ENCODE peak calls at places on chromosomes 12 and 14, in four cellular contexts. One of them, this sample, is unnamed.

GRCh38 chr14:51692646-51693045 is 40.9 kb downstream of the FRMD6 start:
- DNase-seq in left lung: no peak
- DNase-seq in AG04450: no peak
- DNase-seq in pancreas: no peak
- DNase-seq in this sample: no peak

GRCh38 chr12:68253504-68253903 is at the start of gene IL22:
- DNase-seq in left lung: no peak
- DNase-seq in pancreas: no peak
- DNase-seq in AG04450: no peak
- DNase-seq in this sample: no peak

GRCh38 chr12:100908501-100908900 is 113.9 kb downstream of the ANO4 start:
- DNase-seq in AG04450: peak; percentile 15
- DNase-seq in pancreas: no peak
- DNase-seq in left lung: no peak
- DNase-seq in this sample: no peak

GRCh38 chr12:47885012-47885501 is 19.7 kb downstream of the VDR start:
- DNase-seq in left lung: no peak
- DNase-seq in pancreas: no peak
- DNase-seq in AG04450: no peak
- DNase-seq in this sample: no peak

GRCh38 chr12:80189241-80189640 is 89.9 kb downstream of the OTOGL start:
- DNase-seq in AG04450: peak; percentile 65
- DNase-seq in left lung: no peak
- DNase-seq in pancreas: no peak
- DNase-seq in this sample: no peak

GRCh38 chr12:75981773-75982564 is 49.6 kb downstream of the PHLDA1 start:
- DNase-seq in pancreas: no peak
- DNase-seq in left lung: no peak
- DNase-seq in AG04450: no peak
- DNase-seq in this sample: no peak

GRCh38 chr14:96098309-96098998 is 59.3 kb downstream of the C14orf132 start:
- DNase-seq in AG04450: peak; percentile 47
- DNase-seq in left lung: no peak
- DNase-seq in pancreas: no peak
- DNase-seq in this sample: peak; percentile 30

GRCh38 chr12:57031228-57031670 is 14.9 kb upstream of the TAC3 start:
- DNase-seq in left lung: no peak
- DNase-seq in pancreas: no peak
- DNase-seq in AG04450: no peak
- DNase-seq in this sample: no peak

GRCh38 chr12:104204690-104205480 is 10.7 kb upstream of the TXNRD1 start:
- DNase-seq in AG04450: no peak
- DNase-seq in pancreas: no peak
- DNase-seq in left lung: no peak
- DNase-seq in this sample: no peak

GRCh38 chr12:2288001-2288400 is 235.2 kb downstream of the CACNA1C start:
- DNase-seq in left lung: no peak
- DNase-seq in pancreas: no peak
- DNase-seq in AG04450: no peak
- DNase-seq in this sample: no peak

GRCh38 chr14:88614218-88614907 is 51.5 kb downstream of the ZC3H14 start:
- DNase-seq in AG04450: peak; percentile 21
- DNase-seq in pancreas: no peak
- DNase-seq in left lung: no peak
- DNase-seq in this sample: no peak

GRCh38 chr12:93514853-93515252 is 47.5 kb downstream of the MRPL42 start:
- DNase-seq in pancreas: no peak
- DNase-seq in left lung: no peak
- DNase-seq in AG04450: peak; percentile 41
- DNase-seq in this sample: no peak

GRCh38 chr14:53103941-53104340 is 49.2 kb downstream of the DDHD1 start:
- DNase-seq in AG04450: no peak
- DNase-seq in pancreas: no peak
- DNase-seq in left lung: no peak
- DNase-seq in this sample: no peak

GRCh38 chr12:119153477-119154434 is 25.0 kb upstream of the HSPB8 start:
- DNase-seq in left lung: peak; percentile 89
- DNase-seq in AG04450: no peak
- DNase-seq in pancreas: peak; percentile 55
- DNase-seq in this sample: peak; percentile 20

GRCh38 chr12:50647031-50647430 is 116.9 kb upstream of the ATF1 start:
- DNase-seq in AG04450: no peak
- DNase-seq in left lung: no peak
- DNase-seq in pancreas: no peak
- DNase-seq in this sample: no peak

GRCh38 chr12:32115404-32116104 is 8.9 kb downstream of the BICD1 start:
- DNase-seq in AG04450: peak; percentile 99
- DNase-seq in pancreas: no peak
- DNase-seq in left lung: no peak
- DNase-seq in this sample: peak; percentile 10

GRCh38 chr14:91258021-91258618 is 13.6 kb upstream of the GPR68 start:
- DNase-seq in pancreas: peak; percentile 9
- DNase-seq in AG04450: no peak
- DNase-seq in left lung: no peak
- DNase-seq in this sample: no peak
- H3K27ac ChIP-seq in pancreas: no peak overlapping the region
- H3K27ac ChIP-seq in AG04450: no peak overlapping the region
- H3K27ac ChIP-seq in left lung: peak overlapping the region; percentile 58
- H3K27ac ChIP-seq in this sample: no peak overlapping the region

GRCh38 chr12:124310178-124310577 is 15.3 kb downstream of the RFLNA start:
- DNase-seq in AG04450: no peak
- DNase-seq in left lung: peak; percentile 19
- DNase-seq in pancreas: peak; percentile 18
- DNase-seq in this sample: no peak

GRCh38 chr12:124310785-124311184 is 15.9 kb downstream of the RFLNA start:
- DNase-seq in pancreas: no peak
- DNase-seq in left lung: no peak
- DNase-seq in AG04450: no peak
- DNase-seq in this sample: no peak

GRCh38 chr12:124312601-124313000 is 17.7 kb downstream of the RFLNA start:
- DNase-seq in AG04450: no peak
- DNase-seq in left lung: peak; percentile 8
- DNase-seq in pancreas: peak; percentile 18
- DNase-seq in this sample: no peak

GRCh38 chr12:124309744-124310143 is 14.9 kb downstream of the RFLNA start:
- DNase-seq in AG04450: no peak
- DNase-seq in left lung: peak; percentile 5
- DNase-seq in pancreas: peak; percentile 15
- DNase-seq in this sample: no peak

DNA sequence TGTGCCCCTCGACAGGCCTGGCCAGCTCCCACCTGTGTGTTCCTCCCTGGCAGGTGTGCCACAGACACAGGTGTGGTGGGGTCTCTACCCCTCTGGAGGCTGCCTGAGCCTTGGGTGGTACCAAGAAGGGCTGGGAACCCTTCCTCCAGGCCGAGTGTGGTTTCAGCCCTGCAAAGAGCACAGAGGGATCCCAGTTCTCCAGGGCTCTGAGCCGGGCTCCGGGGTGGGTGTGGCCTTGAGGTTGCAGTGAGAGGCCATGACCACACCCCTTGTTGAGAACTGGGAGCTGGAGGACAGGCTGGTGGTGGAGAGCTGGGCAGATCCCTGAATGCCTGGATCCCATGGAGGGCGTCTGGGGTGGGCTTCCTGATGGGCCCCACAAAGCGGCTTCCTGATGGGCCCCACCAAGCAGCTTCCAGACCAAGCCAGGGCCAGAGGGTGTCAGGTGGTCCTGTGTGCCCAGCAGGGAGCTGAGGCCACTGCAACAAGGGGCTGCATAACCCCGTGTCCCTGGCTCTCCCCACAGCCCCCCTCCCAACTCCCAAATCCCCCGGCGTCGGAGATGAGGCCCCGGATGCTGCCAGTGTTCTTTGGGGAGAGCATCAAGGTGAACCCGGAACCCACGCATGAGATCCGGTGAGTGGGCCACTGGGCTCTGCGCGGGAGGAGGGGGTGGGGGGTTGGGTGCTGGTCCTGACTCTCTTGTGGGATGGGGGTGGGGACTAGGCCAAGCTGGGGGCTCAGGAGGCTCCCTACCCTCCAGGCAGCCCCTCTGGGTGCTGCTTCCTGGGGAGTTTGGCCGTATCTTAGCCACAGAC is 16.6 kb downstream of the RFLNA start:
- DNase-seq in AG04450: no peak
- DNase-seq in pancreas: peak; percentile 40
- DNase-seq in left lung: peak; percentile 71
- DNase-seq in this sample: no peak
- H3K27ac ChIP-seq in AG04450: no peak overlapping the region
- H3K27ac ChIP-seq in pancreas: no peak overlapping the region
- H3K27ac ChIP-seq in left lung: no peak overlapping the region
- H3K27ac ChIP-seq in this sample: no peak overlapping the region

GRCh38 chr12:508795-509194 is 49.1 kb downstream of the B4GALNT3 start:
- DNase-seq in pancreas: no peak
- DNase-seq in left lung: no peak
- DNase-seq in AG04450: no peak
- DNase-seq in this sample: no peak

GRCh38 chr12:507261-507853 is 47.6 kb downstream of the B4GALNT3 start:
- DNase-seq in AG04450: no peak
- DNase-seq in left lung: no peak
- DNase-seq in pancreas: no peak
- DNase-seq in this sample: no peak

GRCh38 chr12:508145-508544 is 48.4 kb downstream of the B4GALNT3 start:
- DNase-seq in AG04450: no peak
- DNase-seq in left lung: no peak
- DNase-seq in pancreas: no peak
- DNase-seq in this sample: no peak

GRCh38 chr12:510071-510825 is 50.5 kb downstream of the B4GALNT3 start:
- DNase-seq in left lung: no peak
- DNase-seq in pancreas: no peak
- DNase-seq in AG04450: no peak
- DNase-seq in this sample: no peak

DNA sequence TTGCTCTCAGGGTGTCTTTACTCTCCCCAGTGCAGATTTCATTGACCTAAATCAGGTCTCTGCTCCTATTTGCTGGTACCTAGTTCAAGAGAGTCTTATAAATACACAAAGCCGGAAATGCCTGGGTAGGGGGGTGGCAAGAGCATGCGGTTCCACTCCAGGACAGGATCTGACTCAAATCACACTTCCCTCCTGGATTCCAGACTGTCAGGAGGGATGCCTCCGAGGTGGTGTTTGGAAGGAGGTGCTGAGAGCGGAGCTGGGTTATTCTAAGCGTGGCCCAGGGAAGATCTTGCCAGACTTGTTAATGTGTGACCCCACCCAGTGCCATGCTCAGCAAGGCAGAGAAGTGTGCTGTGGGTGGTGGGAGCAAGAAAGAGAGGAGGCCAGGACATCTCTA is 49.8 kb downstream of the B4GALNT3 start:
- DNase-seq in AG04450: no peak
- DNase-seq in pancreas: no peak
- DNase-seq in left lung: no peak
- DNase-seq in this sample: no peak
- H3K27ac ChIP-seq in AG04450: no peak overlapping the region
- H3K27ac ChIP-seq in pancreas: no peak overlapping the region
- H3K27ac ChIP-seq in left lung: peak overlapping the region; percentile 31
- H3K27ac ChIP-seq in this sample: peak overlapping the region; percentile 21

DNA sequence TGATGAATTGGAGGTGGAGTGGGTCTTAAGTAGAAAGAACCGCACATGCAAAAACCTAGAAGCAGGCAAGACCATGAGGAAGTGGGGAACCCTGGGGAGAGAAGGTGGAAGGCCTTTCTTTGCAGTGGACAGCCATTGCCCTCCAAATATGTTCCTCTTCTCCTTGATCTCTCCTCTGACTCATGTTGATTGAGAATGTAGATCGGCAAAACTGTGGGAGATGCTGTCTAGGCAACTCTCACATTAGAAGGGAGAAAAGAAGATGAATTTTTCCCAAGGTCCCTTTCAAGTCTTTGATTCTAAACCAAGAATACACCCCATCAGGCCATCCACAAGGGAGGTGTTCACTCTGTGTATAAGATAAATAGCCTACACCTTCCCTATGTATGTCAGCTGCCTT is 257.5 kb downstream of the MSRB3 start:
- DNase-seq in left lung: no peak
- DNase-seq in AG04450: no peak
- DNase-seq in pancreas: no peak
- DNase-seq in this sample: no peak
- H3K27ac ChIP-seq in left lung: peak overlapping the region; percentile 7
- H3K27ac ChIP-seq in AG04450: peak overlapping the region; percentile 89
- H3K27ac ChIP-seq in pancreas: no peak overlapping the region
- H3K27ac ChIP-seq in this sample: no peak overlapping the region

DNA sequence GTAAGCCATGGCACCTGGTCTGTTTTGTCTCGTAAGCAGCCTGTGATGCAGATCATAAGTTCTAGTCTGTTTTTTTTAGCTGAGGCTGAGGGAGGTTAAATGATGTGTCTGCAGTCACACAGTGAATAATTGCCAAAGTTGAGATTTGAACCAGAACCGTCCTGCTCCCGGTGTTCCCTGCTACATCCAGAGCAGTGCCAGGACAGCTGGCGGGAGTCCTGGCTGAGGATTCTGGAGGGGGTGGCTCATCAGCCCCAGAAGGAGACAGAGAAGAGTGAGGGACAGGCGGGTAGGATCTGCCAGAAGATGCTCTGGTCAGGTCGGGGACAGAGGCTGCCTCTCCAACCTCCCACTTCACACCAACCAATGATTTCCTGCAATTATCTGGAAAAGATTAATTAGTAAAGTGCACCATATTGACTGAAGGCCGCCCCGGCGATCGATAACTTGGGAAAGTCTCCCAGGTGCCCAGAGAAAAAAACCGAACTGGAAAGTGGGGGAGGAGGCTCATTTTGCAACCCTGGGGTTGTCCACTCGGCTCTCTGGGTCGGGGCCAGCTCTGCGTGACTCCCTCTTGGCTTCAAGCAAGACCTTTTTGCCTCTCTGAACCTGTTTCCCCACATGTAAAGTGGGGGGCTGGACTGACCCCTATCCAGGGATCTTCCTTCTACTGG is 42.1 kb downstream of the MVK start:
- DNase-seq in AG04450: no peak
- DNase-seq in pancreas: no peak
- DNase-seq in left lung: no peak
- DNase-seq in this sample: no peak
- H3K27ac ChIP-seq in AG04450: no peak overlapping the region
- H3K27ac ChIP-seq in pancreas: no peak overlapping the region
- H3K27ac ChIP-seq in left lung: no peak overlapping the region
- H3K27ac ChIP-seq in this sample: peak overlapping the region; percentile 97

DNA sequence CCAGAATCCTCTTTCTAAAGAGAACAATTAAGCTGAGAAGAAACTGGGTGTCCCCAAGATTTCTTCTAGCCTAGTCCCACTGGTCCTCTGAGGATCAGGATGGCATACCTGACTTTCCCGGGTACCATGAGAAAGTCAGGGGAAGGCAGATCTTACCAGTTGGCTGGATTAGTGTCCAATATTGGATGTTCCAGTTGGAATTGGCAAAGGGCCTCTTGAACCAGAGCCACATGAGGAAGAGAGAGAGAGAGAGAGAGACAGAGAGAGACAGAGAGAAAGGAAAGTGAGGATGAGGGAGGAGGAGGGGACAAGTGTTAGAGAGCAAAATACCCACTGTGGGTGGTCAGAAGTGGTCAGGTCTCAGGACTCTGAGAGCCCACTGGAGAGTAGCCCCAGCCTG is 28.2 kb upstream of the A2M start:
- DNase-seq in left lung: no peak
- DNase-seq in AG04450: no peak
- DNase-seq in pancreas: no peak
- DNase-seq in this sample: no peak
- H3K27ac ChIP-seq in left lung: no peak overlapping the region
- H3K27ac ChIP-seq in AG04450: no peak overlapping the region
- H3K27ac ChIP-seq in pancreas: no peak overlapping the region
- H3K27ac ChIP-seq in this sample: no peak overlapping the region